ENCODE peak calls at places on chromosomes 6 and 20, in six cellular contexts. F, G, M, H, X and L are unnamed samples.

GRCh38 chr6:43359831-43360230 is 9.6 kb downstream of the ZNF318 start:
- DNase-seq in F (no peak), G (no peak), M (no peak), H (no peak), X (no peak), L (no peak)

GRCh38 chr6:33578588-33579011 is 1.5 kb downstream of the BAK1 start:
- DNase-seq in F (peak), G (peak), M (no peak), H (no peak), X (no peak), L (peak)

GRCh38 chr20:51184289-51184688 is 161.4 kb upstream of the KCNG1 start:
- DNase-seq in F (no peak), G (no peak), M (no peak), H (peak), X (no peak), L (no peak)

GRCh38 chr6:21949211-21949801 is 347.5 kb downstream of the PRL start:
- DNase-seq in F (no peak), G (peak), M (no peak), H (no peak), X (peak), L (no peak)

GRCh38 chr20:53826597-53827291 is 233.1 kb upstream of the ZNF217 start:
- DNase-seq in F (no peak), G (no peak), M (no peak), H (no peak), X (no peak), L (no peak)

GRCh38 chr6:15101130-15101529 is 144.7 kb upstream of the JARID2 start:
- DNase-seq in F (no peak), G (no peak), M (no peak), H (no peak), X (no peak), L (no peak)

GRCh38 chr6:158879180-158879579 is 60.0 kb upstream of the EZR start:
- DNase-seq in F (no peak), G (no peak), M (no peak), H (no peak), X (no peak), L (no peak)

GRCh38 chr6:157527471-157527907 is 146.5 kb downstream of the ZDHHC14 start:
- DNase-seq in F (no peak), G (no peak), M (no peak), H (no peak), X (no peak), L (no peak)

GRCh38 chr6:129006685-129007514 is 124.0 kb downstream of the LAMA2 start:
- DNase-seq in F (no peak), G (no peak), M (no peak), H (no peak), X (peak), L (no peak)

GRCh38 chr20:13289031-13289430 is 68.0 kb downstream of the ISM1 start:
- DNase-seq in F (no peak), G (no peak), M (no peak), H (no peak), X (peak), L (no peak)

GRCh38 chr6:143759666-143760065 is 81.9 kb downstream of the PHACTR2 start:
- DNase-seq in F (peak), G (no peak), M (no peak), H (peak), X (no peak), L (no peak)

GRCh38 chr6:52231411-52232127 is 12.7 kb downstream of the IL17F start:
- DNase-seq in F (no peak), G (no peak), M (no peak), H (no peak), X (peak), L (no peak)

GRCh38 chr6:155212616-155213380 is 51.0 kb upstream of the CLDN20 start:
- DNase-seq in F (no peak), G (no peak), M (no peak), H (no peak), X (peak), L (no peak)

GRCh38 chr20:57622579-57623381 is 2.6 kb upstream of the ZBP1 start:
- DNase-seq in F (peak), G (peak), M (no peak), H (peak), X (peak), L (peak)

GRCh38 chr6:28211840-28212509 is 13.1 kb upstream of the ZSCAN9 start:
- DNase-seq in F (peak), G (no peak), M (no peak), H (no peak), X (no peak), L (no peak)

GRCh38 chr20:63641146-63641791 is 12.0 kb downstream of the STMN3 start:
- DNase-seq in F (no peak), G (peak), M (no peak), H (no peak), X (peak), L (peak)

GRCh38 chr6:38847497-38847896 is 132.4 kb downstream of the DNAH8 start:
- DNase-seq in F (no peak), G (no peak), M (no peak), H (no peak), X (no peak), L (no peak)

GRCh38 chr6:77334093-77334492 is 129.2 kb downstream of the HTR1B start:
- DNase-seq in F (no peak), G (no peak), M (no peak), H (no peak), X (no peak), L (no peak)

GRCh38 chr6:72218125-72218524 is 331.8 kb downstream of the RIMS1 start:
- DNase-seq in F (peak), G (peak), M (no peak), H (peak), X (peak), L (no peak)

GRCh38 chr6:1094306-1094705 is 217.6 kb upstream of the FOXQ1 start:
- DNase-seq in F (no peak), G (no peak), M (no peak), H (peak), X (no peak), L (no peak)

GRCh38 chr6:150745896-150746295 is 119.6 kb upstream of the MTHFD1L start:
- DNase-seq in F (no peak), G (no peak), M (no peak), H (no peak), X (no peak), L (no peak)

GRCh38 chr6:145087034-145087433 is 648.3 kb downstream of the EPM2A start:
- DNase-seq in F (no peak), G (no peak), M (no peak), H (peak), X (no peak), L (no peak)

GRCh38 chr20:12928755-12929401 is 79.9 kb upstream of the SPTLC3 start:
- DNase-seq in F (peak), G (no peak), M (no peak), H (peak), X (peak), L (no peak)

GRCh38 chr20:2659547-2659946 is 4.5 kb downstream of the IDH3B start:
- DNase-seq in F (no peak), G (no peak), M (no peak), H (no peak), X (no peak), L (no peak)

GRCh38 chr6:116403205-116403604 is 32.5 kb downstream of the DSE start:
- DNase-seq in F (no peak), G (no peak), M (no peak), H (no peak), X (no peak), L (no peak)

GRCh38 chr20:52275243-52275817 is 83.8 kb upstream of the ZFP64 start:
- DNase-seq in F (no peak), G (no peak), M (no peak), H (peak), X (no peak), L (no peak)

GRCh38 chr6:148345578-148345977 is 2.9 kb downstream of the SASH1 start:
- DNase-seq in F (no peak), G (no peak), M (no peak), H (no peak), X (no peak), L (no peak)

GRCh38 chr6:53287336-53288225 is 61.2 kb downstream of the ELOVL5 start:
- DNase-seq in F (no peak), G (no peak), M (peak), H (no peak), X (no peak), L (no peak)

GRCh38 chr20:60258255-60258863 is 300.1 kb downstream of the CDH26 start:
- DNase-seq in F (no peak), G (no peak), M (no peak), H (no peak), X (no peak), L (no peak)

GRCh38 chr6:113362542-113363430 is 494.4 kb upstream of the MARCKS start:
- DNase-seq in F (no peak), G (no peak), M (no peak), H (peak), X (no peak), L (no peak)

GRCh38 chr6:130293800-130294199 is 71.0 kb upstream of the SAMD3 start:
- DNase-seq in F (peak), G (peak), M (no peak), H (peak), X (peak), L (peak)

GRCh38 chr6:44598679-44599078 is 211.2 kb downstream of the CDC5L start:
- DNase-seq in F (no peak), G (no peak), M (no peak), H (no peak), X (no peak), L (no peak)

GRCh38 chr20:62860924-62861691 is 514 bp downstream of the TCFL5 start:
- DNase-seq in F (no peak), G (no peak), M (no peak), H (peak), X (no peak), L (no peak)